ENCODE peak calls at places on chromosome 21, in ten cellular contexts. X is GM06990, L is NAMALWA, U is GM13976, H is HAP-1, C is HuH-7, Y is upper lobe of right lung, S is left ventricle myocardium superior, M is NCI-H2081, K is iris pigment epithelial cell. I is an unnamed sample.

GRCh38 chr21:38784458-38785266 is 21.1 kb upstream of the ETS2 start:
- DNase-seq in U (no peak), Y (no peak), X (no peak), C (no peak), K (no peak), H (no peak), S (no peak), M (no peak), L (no peak), I (no peak)

GRCh38 chr21:39263372-39263771 is 50.1 kb downstream of the BRWD1 start:
- DNase-seq in S (no peak), X (no peak), K (peak), L (no peak), U (no peak), H (no peak), M (no peak), C (no peak), Y (no peak), I (no peak)

GRCh38 chr21:36068748-36069398 is 951 bp upstream of the CBR1 start:
- DNase-seq in U (no peak), X (no peak), K (no peak), C (no peak), H (no peak), Y (no peak), M (no peak), S (no peak), L (no peak), I (no peak)

GRCh38 chr21:35920428-35920827 is 139.9 kb downstream of the SETD4 start:
- DNase-seq in C (no peak), S (no peak), U (no peak), Y (no peak), X (no peak), K (no peak), L (no peak), M (no peak), H (no peak), I (no peak)

GRCh38 chr21:41112740-41113692 is 54.9 kb upstream of the BACE2 start:
- DNase-seq in S (peak), U (no peak), M (no peak), C (no peak), Y (no peak), L (no peak), K (peak), X (no peak), H (no peak), I (no peak)

GRCh38 chr21:16285646-16286223 is 556.0 kb downstream of the USP25 start:
- DNase-seq in U (no peak), M (no peak), Y (no peak), H (no peak), C (no peak), X (no peak), S (no peak), K (no peak), L (no peak), I (no peak)

GRCh38 chr21:41768371-41769042 is 1.7 kb upstream of the RIPK4 start:
- DNase-seq in H (no peak), Y (peak), U (peak), M (peak), S (no peak), C (peak), K (peak), X (no peak), L (peak), I (peak)

GRCh38 chr21:43881283-43881682 is 16.3 kb downstream of the AGPAT3 start:
- DNase-seq in H (no peak), Y (peak), K (no peak), C (no peak), S (no peak), X (no peak), U (no peak), L (no peak), M (no peak), I (peak)

GRCh38 chr21:34336756-34337391 is 26.9 kb upstream of the KCNE2 start:
- DNase-seq in L (no peak), M (peak), K (peak), S (no peak), U (no peak), C (no peak), X (no peak), Y (no peak), H (no peak), I (no peak)

GRCh38 chr21:14361958-14362357 is 21.0 kb downstream of the HSPA13 start:
- DNase-seq in S (no peak), Y (no peak), L (no peak), M (no peak), K (peak), H (no peak), U (no peak), C (no peak), X (no peak), I (no peak)

I was measured in activated CD4-positive, alpha-beta memory T cell treated with anti-CD3 and anti-CD28 coated beads for 36 hours.